ENCODE peak calls at places on chromosomes 5 and 9, in seven cellular contexts. N is T-helper 2 cell; O is activated T-cell treated with anti-CD3 and anti-CD28 coated beads for 24 hours; F is stimulated activated CD8-positive, alpha-beta memory T cell treated with anti-CD3 and anti-CD28 coated beads, Interleukin-15, amount 100 ng/mL, for 4 hours; K is aorta; S is left cardiac atrium; Q is EL. Y is an unnamed sample.

GRCh38 chr5:169350759-169351240 is 49.9 kb upstream of the SLIT3 start:
- DNase-seq in S (peak; percentile 34), F (no peak), O (no peak), Q (peak; percentile 100), K (peak; percentile 74), N (no peak), Y (no peak)

GRCh38 chr9:132857601-132858342 is 20.3 kb downstream of the AK8 start:
- DNase-seq in O (no peak), K (no peak), Q (no peak), S (peak; percentile 52), N (no peak), F (no peak), Y (no peak)

GRCh38 chr9:70470050-70471015 is 55.9 kb upstream of the KLF9 start:
- DNase-seq in O (no peak), K (no peak), Q (no peak), N (no peak), S (peak; percentile 69), F (no peak), Y (no peak)

GRCh38 chr5:132205385-132206125 is 22.1 kb downstream of the P4HA2 start:
- DNase-seq in O (no peak), K (no peak), N (no peak), S (no peak), Q (no peak), F (no peak), Y (no peak)

GRCh38 chr9:16202913-16203734 is 650.3 kb downstream of the CCDC171 start:
- DNase-seq in S (no peak), O (no peak), F (no peak), Q (peak; percentile 97), N (no peak), K (no peak), Y (no peak)

GRCh38 chr9:87451149-87451548 is 46.5 kb upstream of the DAPK1 start:
- DNase-seq in O (no peak), K (no peak), Q (no peak), F (no peak), S (no peak), N (no peak), Y (no peak)

GRCh38 chr5:58019614-58020013 is 440.3 kb downstream of the PLK2 start:
- DNase-seq in N (no peak), Q (no peak), K (peak; percentile 84), F (no peak), S (peak; percentile 68), O (no peak), Y (no peak)

GRCh38 chr5:65161655-65162054 is 320.1 kb downstream of the ADAMTS6 start:
- DNase-seq in Q (no peak), K (no peak), O (no peak), S (no peak), F (no peak), N (no peak), Y (no peak)

GRCh38 chr5:32223972-32224608 is 50.0 kb upstream of the GOLPH3 start:
- DNase-seq in S (no peak), F (no peak), Q (peak; percentile 90), N (no peak), O (no peak), K (no peak), Y (no peak)

GRCh38 chr9:93093081-93093448 is 3.0 kb upstream of the CARD19 start:
- DNase-seq in Q (no peak), F (no peak), K (no peak), O (no peak), N (no peak), S (no peak), Y (no peak)

GRCh38 chr9:99515874-99516656 is 294.0 kb downstream of the SEC61B start:
- DNase-seq in K (no peak), F (no peak), N (no peak), S (no peak), O (no peak), Q (no peak), Y (no peak)

GRCh38 chr9:23582836-23583235 is 243.2 kb downstream of the ELAVL2 start:
- DNase-seq in F (no peak), K (no peak), Q (no peak), N (no peak), S (no peak), O (no peak), Y (no peak)

GRCh38 chr5:73336366-73336765 is 112.2 kb downstream of the FOXD1 start:
- DNase-seq in K (no peak), F (no peak), O (no peak), S (no peak), N (no peak), Q (peak; percentile 28), Y (no peak)

GRCh38 chr9:134345737-134346136 is 19.5 kb downstream of the RXRA start:
- DNase-seq in N (no peak), F (no peak), K (no peak), O (no peak), Q (no peak), S (no peak), Y (no peak)

GRCh38 chr9:130478152-130478551 is 33.4 kb downstream of the ASS1 start:
- DNase-seq in O (no peak), F (no peak), Q (no peak), K (no peak), S (no peak), N (no peak), Y (no peak)

GRCh38 chr5:124839371-124839998 is 93.0 kb upstream of the ZNF608 start:
- DNase-seq in O (no peak), F (no peak), K (no peak), Q (no peak), S (no peak), N (no peak), Y (no peak)

GRCh38 chr5:74409737-74410136 is 230.8 kb downstream of the ENC1 start:
- DNase-seq in S (no peak), N (no peak), Q (no peak), O (no peak), K (no peak), F (no peak), Y (no peak)

GRCh38 chr9:31394040-31394473 is 990.4 kb upstream of the ACO1 start:
- DNase-seq in F (no peak), S (no peak), N (no peak), O (no peak), K (no peak), Q (no peak), Y (no peak)

GRCh38 chr9:15513335-15513734 is 2.6 kb upstream of the PSIP1 start:
- DNase-seq in S (no peak), Q (peak; percentile 37), F (no peak), K (no peak), O (no peak), N (no peak), Y (no peak)

GRCh38 chr5:83001788-83002381 is 75.3 kb downstream of the TMEM167A start:
- DNase-seq in N (no peak), K (no peak), Q (no peak), F (no peak), O (no peak), S (no peak), Y (no peak)

GRCh38 chr5:116887104-116887503 is 312.5 kb upstream of the SEMA6A start:
- DNase-seq in Q (no peak), F (no peak), O (no peak), S (no peak), N (no peak), K (no peak), Y (no peak)

GRCh38 chr5:93588586-93589347 is 5.7 kb downstream of the NR2F1 start:
- DNase-seq in Q (no peak), S (no peak), O (no peak), N (no peak), F (no peak), K (no peak), Y (no peak)

GRCh38 chr5:95375591-95375990 is 15.6 kb upstream of the FAM81B start:
- DNase-seq in O (no peak), N (no peak), F (no peak), K (no peak), Q (peak; percentile 6), S (no peak), Y (no peak)

GRCh38 chr9:97480174-97480573 is 21.3 kb upstream of the TMOD1 start:
- DNase-seq in N (no peak), F (no peak), K (no peak), Q (no peak), S (no peak), O (no peak), Y (no peak)

GRCh38 chr9:14992025-14992424 is 81.8 kb upstream of the FREM1 start:
- DNase-seq in S (no peak), Q (no peak), N (no peak), K (no peak), O (no peak), F (no peak), Y (no peak)

GRCh38 chr5:8843766-8844165 is 702.1 kb downstream of the SEMA5A start:
- DNase-seq in N (no peak), K (no peak), Q (peak; percentile 70), F (no peak), O (no peak), S (peak; percentile 33), Y (no peak)

GRCh38 chr5:28961806-28962205 is 1923.4 kb upstream of the CDH9 start:
- DNase-seq in O (no peak), N (no peak), Q (no peak), F (no peak), S (no peak), K (no peak), Y (no peak)

GRCh38 chr5:13991365-13991764 is 46.9 kb upstream of the DNAH5 start:
- DNase-seq in S (no peak), N (no peak), F (no peak), Q (no peak), O (no peak), K (no peak), Y (no peak)

GRCh38 chr9:136268318-136268717 is 22.7 kb upstream of the QSOX2 start:
- DNase-seq in K (no peak), F (no peak), N (no peak), Q (no peak), S (no peak), O (no peak), Y (no peak)

GRCh38 chr5:65803699-65804426 is 81.9 kb downstream of the NLN start:
- DNase-seq in S (no peak), N (no peak), F (no peak), K (no peak), O (no peak), Q (peak; percentile 23), Y (no peak)

GRCh38 chr5:65874241-65874640 is 52.1 kb upstream of the ERBIN start:
- DNase-seq in Q (peak; percentile 57), F (no peak), S (no peak), K (no peak), O (no peak), N (no peak), Y (no peak)

GRCh38 chr9:133342570-133342969 is 5.4 kb downstream of the MED22 start:
- DNase-seq in F (no peak), O (no peak), N (no peak), K (no peak), S (no peak), Q (no peak), Y (no peak)

GRCh38 chr5:122500245-122501086 is 188.4 kb downstream of the SNCAIP start:
- DNase-seq in N (no peak), F (no peak), S (no peak), O (no peak), Q (peak; percentile 65), K (no peak), Y (no peak)

Y was measured in stimulated activated CD4-positive, alpha-beta T cell treated with anti-CD3 and anti-CD28 coated beads, Interleukin-12 subunit alpha, Interleukin-12 subunit beta, amount 100 ng/mL, for 48 hours.